ENCODE peak calls at places on chromosomes 1 and 21, in eight cellular contexts. I is activated naive CD4-positive, alpha-beta T cell treated with anti-CD3 and anti-CD28 coated beads for 36 hours; E is Right ventricle myocardium superior; C is NCI-H1092; Q is NCI-H1105 treated with DMSO at 0.1 percent for 48 hours; G is HuH-7.5; R is Calu3; O is hepatocyte. H is an unnamed sample.

GRCh38 chr1:244226440-244226839 is 175.4 kb downstream of the ZBTB18 start:
- DNase-seq in I (no peak), E (no peak), C (no peak), Q (no peak), G (no peak), R (no peak), O (no peak), H (no peak)

GRCh38 chr1:218537131-218537904 is 192.2 kb downstream of the TGFB2 start:
- DNase-seq in I (no peak), E (no peak), C (no peak), Q (no peak), G (no peak), R (no peak), O (no peak), H (no peak)

GRCh38 chr1:46689326-46689725 is 17.7 kb downstream of the TEX38 start:
- DNase-seq in I (no peak), E (no peak), C (no peak), Q (no peak), G (no peak), R (no peak), O (no peak), H (no peak)

GRCh38 chr1:31799196-31799894 is 16.5 kb downstream of the SPOCD1 start:
- DNase-seq in I (peak), E (no peak), C (no peak), Q (no peak), G (peak), R (no peak), O (no peak), H (no peak)

GRCh38 chr1:174358786-174359453 is 88.8 kb upstream of the GPR52 start:
- DNase-seq in I (no peak), E (no peak), C (no peak), Q (peak), G (no peak), R (peak), O (no peak), H (no peak)

GRCh38 chr1:53715478-53715877 is 23.5 kb downstream of the GLIS1 start:
- DNase-seq in I (peak), E (no peak), C (no peak), Q (no peak), G (peak), R (peak), O (no peak), H (no peak)

GRCh38 chr1:87684194-87684593 is 355.5 kb downstream of the LMO4 start:
- DNase-seq in I (no peak), E (no peak), C (no peak), Q (peak), G (no peak), R (no peak), O (peak), H (no peak)

GRCh38 chr1:209783338-209783737 is 1.0 kb downstream of the C1orf74 start:
- DNase-seq in I (no peak), E (no peak), C (no peak), Q (no peak), G (no peak), R (no peak), O (peak), H (no peak)

GRCh38 chr1:13948396-13948795 is 248.4 kb downstream of the PRDM2 start:
- DNase-seq in I (no peak), E (no peak), C (no peak), Q (no peak), G (no peak), R (no peak), O (no peak), H (no peak)

GRCh38 chr1:223123238-223123976 is 19.6 kb downstream of the TLR5 start:
- DNase-seq in I (peak), E (peak), C (peak), Q (peak), G (peak), R (peak), O (peak), H (peak)

GRCh38 chr21:44299085-44299457 is 782 bp upstream of the PFKL start:
- DNase-seq in I (peak), E (no peak), C (no peak), Q (no peak), G (no peak), R (no peak), O (no peak), H (no peak)

GRCh38 chr1:63087966-63088365 is 234.4 kb upstream of the FOXD3 start:
- DNase-seq in I (no peak), E (no peak), C (peak), Q (no peak), G (no peak), R (no peak), O (peak), H (no peak)

GRCh38 chr1:1347663-1348419 is 1.4 kb downstream of the DVL1 start:
- DNase-seq in I (no peak), E (no peak), C (no peak), Q (no peak), G (peak), R (peak), O (peak), H (no peak)

GRCh38 chr1:152166966-152167365 is 7.9 kb upstream of the RPTN start:
- DNase-seq in I (no peak), E (no peak), C (no peak), Q (no peak), G (no peak), R (no peak), O (no peak), H (no peak)

GRCh38 chr1:6471969-6472368 is 6.0 kb upstream of the TNFRSF25 start:
- DNase-seq in I (no peak), E (no peak), C (no peak), Q (no peak), G (no peak), R (peak), O (peak), H (no peak)

GRCh38 chr1:198577444-198577843 is 37.0 kb upstream of the ATP6V1G3 start:
- DNase-seq in I (no peak), E (no peak), C (no peak), Q (no peak), G (no peak), R (no peak), O (no peak), H (no peak)

GRCh38 chr21:45999581-46000181 is 18.1 kb downstream of the COL6A1 start:
- DNase-seq in I (no peak), E (no peak), C (no peak), Q (no peak), G (no peak), R (no peak), O (no peak), H (no peak)